ENCODE peak calls at places on chromosomes 13 and 19, in ten cellular contexts. O is HCT116, K is stomach, H is heart left ventricle, G is gastrocnemius medialis, T is uterus, C is adrenal gland, B is tibial nerve, D is body of pancreas, U is lower leg skin. P is an unnamed sample.

GRCh38 chr19:39677931-39678889 is 22.5 kb downstream of the LGALS16 start:
- DNase-seq in O (no peak), K (peak), H (no peak), G (peak), T (no peak), C (peak), B (no peak), D (peak), U (no peak), P (no peak)

GRCh38 chr13:30841161-30841560 is 64.9 kb upstream of the MEDAG start:
- DNase-seq in O (no peak), K (no peak), H (no peak), G (no peak), T (no peak), C (no peak), B (no peak), D (no peak), U (no peak), P (no peak)

GRCh38 chr19:3094638-3095374 is 644 bp downstream of the GNA11 start:
- DNase-seq in O (no peak), K (no peak), H (peak), G (no peak), T (no peak), C (peak), B (no peak), D (peak), U (no peak), P (peak)

GRCh38 chr19:31356587-31357314 is 7.5 kb upstream of the TSHZ3 start:
- DNase-seq in O (no peak), K (no peak), H (peak), G (no peak), T (no peak), C (peak), B (no peak), D (peak), U (no peak), P (peak)

GRCh38 chr19:31223805-31224534 is 125.3 kb downstream of the TSHZ3 start:
- DNase-seq in O (no peak), K (no peak), H (no peak), G (no peak), T (no peak), C (no peak), B (no peak), D (no peak), U (no peak), P (no peak)

GRCh38 chr13:39378293-39378692 is 224.7 kb downstream of the LHFPL6 start:
- DNase-seq in O (no peak), K (no peak), H (no peak), G (no peak), T (no peak), C (no peak), B (no peak), D (no peak), U (no peak), P (peak)

GRCh38 chr19:14703833-14704232 is 14.0 kb downstream of the ZNF333 start:
- DNase-seq in O (no peak), K (no peak), H (no peak), G (no peak), T (no peak), C (peak), B (no peak), D (no peak), U (no peak), P (no peak)

GRCh38 chr13:39840201-39840600 is 184.7 kb downstream of the COG6 start:
- DNase-seq in O (no peak), K (no peak), H (no peak), G (no peak), T (no peak), C (no peak), B (peak), D (no peak), U (no peak), P (no peak)

GRCh38 chr13:76884167-76884566 is 2.0 kb downstream of the KCTD12 start:
- DNase-seq in O (no peak), K (peak), H (peak), G (no peak), T (peak), C (no peak), B (peak), D (peak), U (no peak), P (no peak)

GRCh38 chr19:15283141-15283885 is 49.0 kb downstream of the BRD4 start:
- DNase-seq in O (no peak), K (no peak), H (no peak), G (peak), T (no peak), C (peak), B (no peak), D (peak), U (no peak), P (peak)

GRCh38 chr13:50419466-50419865 is 404.2 kb downstream of the KCNRG start:
- DNase-seq in O (no peak), K (no peak), H (no peak), G (no peak), T (no peak), C (no peak), B (no peak), D (no peak), U (no peak), P (no peak)

GRCh38 chr19:16206637-16207036 is 8.9 kb downstream of the AP1M1 start:
- DNase-seq in O (no peak), K (no peak), H (no peak), G (no peak), T (no peak), C (no peak), B (no peak), D (no peak), U (no peak), P (no peak)

GRCh38 chr19:44924243-44924725 is 9.9 kb downstream of the APOC1 start:
- DNase-seq in O (no peak), K (no peak), H (no peak), G (no peak), T (no peak), C (peak), B (no peak), D (no peak), U (no peak), P (no peak)
- TF ChIP-seq POLR2A in O (no peak), K (no peak), H (no peak), G (no peak), T (no peak), C (no peak), B (no peak), D (no peak), U (no peak), P (no peak)

GRCh38 chr13:34513526-34513925 is 428.5 kb upstream of the NBEA start:
- DNase-seq in O (no peak), K (no peak), H (no peak), G (no peak), T (no peak), C (no peak), B (no peak), D (no peak), U (no peak), P (no peak)

GRCh38 chr13:34507630-34508029 is 434.4 kb upstream of the NBEA start:
- DNase-seq in O (no peak), K (no peak), H (no peak), G (no peak), T (no peak), C (no peak), B (no peak), D (no peak), U (no peak), P (no peak)

GRCh38 chr13:34515201-34515600 is 426.9 kb upstream of the NBEA start:
- DNase-seq in O (no peak), K (no peak), H (no peak), G (no peak), T (no peak), C (no peak), B (no peak), D (no peak), U (no peak), P (no peak)

DNA sequence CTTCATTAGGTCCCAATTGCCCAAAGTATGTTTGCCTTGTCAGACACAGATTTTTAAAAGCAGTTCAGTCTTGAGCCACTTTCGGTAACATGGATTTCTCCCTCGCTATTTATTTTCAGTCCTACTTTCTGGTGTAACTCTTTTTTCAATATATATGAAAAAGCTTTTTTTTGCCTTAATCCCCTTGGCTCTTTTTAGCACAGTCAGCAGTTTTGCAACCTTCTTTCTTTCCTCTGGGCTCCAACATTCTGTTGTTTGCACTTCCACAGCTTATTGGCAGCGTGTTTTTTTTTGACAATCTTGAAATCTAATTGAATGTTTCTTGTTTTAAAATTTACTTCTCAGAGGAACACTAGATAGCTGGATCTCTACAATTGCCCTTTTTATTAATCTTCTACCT is 429.3 kb upstream of the NBEA start:
- DNase-seq in O (no peak), K (no peak), H (no peak), G (no peak), T (no peak), C (no peak), B (no peak), D (no peak), U (no peak), P (no peak)
- TF ChIP-seq POLR2A in O (no peak), K (no peak), H (no peak), G (no peak), T (no peak), C (no peak), B (no peak), D (no peak), U (no peak), P (no peak)

DNA sequence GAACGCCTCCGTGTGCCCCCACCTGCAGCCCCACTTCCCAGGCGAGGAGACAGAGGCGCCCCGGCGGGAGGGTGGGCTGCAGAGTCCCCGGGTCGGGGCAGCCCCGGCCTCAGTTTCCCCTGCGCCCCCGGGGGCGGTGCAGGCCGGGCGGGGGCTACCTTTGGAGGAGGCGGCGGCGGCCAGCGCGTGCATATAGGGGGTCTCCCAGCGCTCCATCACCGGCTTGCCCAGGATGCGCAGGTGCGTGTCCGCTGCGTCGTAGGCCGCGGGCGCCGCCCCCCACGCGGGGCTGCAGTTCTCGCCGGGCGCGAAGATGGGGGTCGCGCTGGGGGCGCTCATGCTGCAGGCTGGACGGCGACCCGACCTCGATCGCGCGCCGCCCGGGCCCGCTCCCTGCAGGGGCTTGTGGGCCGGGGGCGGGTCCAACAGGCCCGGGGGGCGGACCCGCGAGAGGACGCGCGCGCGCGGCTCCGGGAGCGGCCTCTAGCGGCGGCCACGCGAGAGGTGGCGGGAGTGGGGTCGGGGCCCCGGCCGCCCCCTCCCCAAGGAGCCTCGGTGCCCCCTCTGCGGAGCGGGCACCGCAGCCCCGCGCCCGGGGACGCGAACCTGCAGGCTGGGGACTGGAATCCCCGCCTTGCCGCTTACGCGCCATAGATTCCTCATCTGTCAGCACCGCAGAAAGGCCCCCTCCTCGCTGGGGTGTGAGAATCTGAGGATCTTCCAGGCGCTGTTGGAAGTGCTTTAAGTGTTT is at the start of gene GAMT:
- DNase-seq in O (no peak), K (no peak), H (peak), G (no peak), T (no peak), C (no peak), B (no peak), D (peak), U (no peak), P (peak)
- TF ChIP-seq POLR2A in O (peak), K (no peak), H (no peak), G (no peak), T (peak), C (no peak), B (no peak), D (no peak), U (no peak), P (no peak)

DNA sequence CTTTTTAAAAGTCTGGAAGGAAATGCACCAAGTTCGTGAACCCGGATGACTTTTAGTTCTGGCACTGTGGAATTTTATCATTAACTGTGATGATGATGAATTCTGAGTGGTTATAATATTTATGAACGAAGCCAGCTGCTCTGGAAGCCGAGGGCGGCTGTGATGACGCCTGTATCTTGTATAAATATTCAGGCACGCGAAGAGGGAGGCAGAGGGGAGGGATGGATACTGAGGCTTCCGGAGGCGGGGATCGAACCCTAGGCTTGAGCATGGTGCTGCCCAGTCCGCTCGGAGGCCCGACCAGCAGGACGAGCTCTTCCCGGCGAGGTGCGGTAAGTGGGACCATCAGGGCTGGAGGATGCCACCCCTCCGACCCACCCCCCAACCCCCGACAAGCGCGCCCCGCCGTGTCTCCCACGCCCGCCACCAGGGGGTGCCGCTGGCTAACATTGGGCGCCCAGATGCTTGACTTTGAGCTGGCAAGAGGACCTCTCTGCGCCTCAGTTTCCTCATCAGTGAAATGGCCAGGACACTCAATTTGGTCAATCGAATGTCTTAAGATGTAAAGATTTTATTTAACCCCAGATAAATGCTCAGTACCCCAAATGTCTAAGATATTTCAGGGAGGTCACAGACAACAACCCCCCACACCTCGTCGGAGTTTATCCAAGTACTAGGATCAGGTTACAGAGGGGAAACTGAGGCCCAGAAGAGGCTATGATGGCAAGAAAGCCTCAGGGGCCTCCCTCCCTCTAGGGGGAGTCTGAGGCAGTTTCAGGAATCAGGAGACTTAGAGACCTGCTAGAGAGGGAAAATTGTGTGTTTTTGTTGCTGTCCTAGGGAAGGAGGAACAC is 4.5 kb upstream of the RAB3A start:
- DNase-seq in O (no peak), K (no peak), H (peak), G (peak), T (peak), C (peak), B (no peak), D (peak), U (no peak), P (peak)
- TF ChIP-seq POLR2A in O (no peak), K (no peak), H (no peak), G (no peak), T (no peak), C (no peak), B (no peak), D (no peak), U (no peak), P (no peak)

GRCh38 chr19:6373096-6373812 is 660 bp downstream of the ALKBH7 start:
- DNase-seq in O (peak), K (peak), H (peak), G (peak), T (peak), C (peak), B (peak), D (peak), U (peak), P (peak)
- TF ChIP-seq POLR2A in O (no peak), K (no peak), H (no peak), G (no peak), T (no peak), C (no peak), B (no peak), D (no peak), U (no peak), P (no peak)

GRCh38 chr19:19387108-19387507 is 18.4 kb upstream of the GATAD2A start:
- DNase-seq in O (no peak), K (no peak), H (no peak), G (no peak), T (no peak), C (no peak), B (no peak), D (no peak), U (no peak), P (no peak)

GRCh38 chr19:19386373-19386869 is 19.1 kb upstream of the GATAD2A start:
- DNase-seq in O (no peak), K (no peak), H (no peak), G (no peak), T (no peak), C (no peak), B (no peak), D (no peak), U (no peak), P (peak)

GRCh38 chr19:19384486-19384885 is 21.0 kb upstream of the GATAD2A start:
- DNase-seq in O (no peak), K (no peak), H (no peak), G (no peak), T (no peak), C (no peak), B (no peak), D (no peak), U (no peak), P (no peak)

GRCh38 chr19:19385131-19385899 is 20.2 kb upstream of the GATAD2A start:
- DNase-seq in O (peak), K (peak), H (peak), G (peak), T (peak), C (peak), B (peak), D (peak), U (peak), P (peak)

DNA sequence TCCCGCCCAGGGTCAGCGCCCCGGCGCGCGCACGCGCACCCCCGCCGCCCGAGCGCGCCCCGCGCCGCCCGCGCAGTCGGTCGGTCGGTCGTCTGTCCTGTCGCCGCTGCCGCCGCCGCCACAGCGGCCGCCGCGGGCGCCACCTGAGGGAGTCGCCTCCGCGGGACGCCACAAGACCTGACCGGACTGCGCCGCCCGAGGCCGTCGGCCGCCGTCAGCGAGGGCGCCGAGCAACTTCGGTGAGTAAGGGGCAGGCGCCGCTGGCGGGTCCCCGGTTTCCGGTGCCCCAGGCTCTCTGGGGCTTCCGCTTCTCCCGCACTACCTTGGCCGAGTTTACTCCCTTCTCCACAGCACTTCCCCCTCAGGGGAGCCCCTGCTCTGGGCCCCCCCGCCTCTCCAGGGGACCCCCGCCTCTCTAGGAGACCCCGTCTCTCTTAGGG is 19.6 kb upstream of the GATAD2A start:
- DNase-seq in O (no peak), K (no peak), H (no peak), G (no peak), T (no peak), C (no peak), B (no peak), D (no peak), U (no peak), P (no peak)
- TF ChIP-seq POLR2A in O (peak), K (no peak), H (no peak), G (peak), T (peak), C (peak), B (no peak), D (peak), U (no peak), P (peak)

P was measured in erythroblast.